ENCODE peak calls at places on chromosomes 5 and 9, in four cellular contexts. One of them, this sample, is unnamed.
A peak's percentile ranks its signal among the peaks of the same experiment; 100 is the strongest.

GRCh38 chr5:32299059-32299677 is 13.6 kb downstream of the MTMR12 start:
- DNase-seq in GM12878: no peak
- DNase-seq in stomach: no peak
- DNase-seq in Panc1: no peak
- DNase-seq in this sample: no peak

GRCh38 chr5:157080291-157080690 is 21.4 kb upstream of the HAVCR1 start:
- DNase-seq in stomach: no peak
- DNase-seq in GM12878: no peak
- DNase-seq in Panc1: no peak
- DNase-seq in this sample: no peak

GRCh38 chr5:165497707-165498106 is 1992.3 kb downstream of the MAT2B start:
- DNase-seq in GM12878: no peak
- DNase-seq in Panc1: peak; percentile 5
- DNase-seq in stomach: no peak
- DNase-seq in this sample: no peak

GRCh38 chr9:127858041-127858512 is 3.6 kb upstream of the ENG start:
- DNase-seq in stomach: no peak
- DNase-seq in Panc1: no peak
- DNase-seq in GM12878: no peak
- DNase-seq in this sample: no peak

GRCh38 chr5:112290667-112291066 is 128.4 kb downstream of the EPB41L4A start:
- DNase-seq in Panc1: no peak
- DNase-seq in GM12878: no peak
- DNase-seq in stomach: no peak
- DNase-seq in this sample: no peak

GRCh38 chr5:143021595-143021994 is 251.4 kb downstream of the ARHGAP26 start:
- DNase-seq in stomach: no peak
- DNase-seq in Panc1: no peak
- DNase-seq in GM12878: no peak
- DNase-seq in this sample: no peak

GRCh38 chr5:32683125-32683524 is 28.0 kb upstream of the NPR3 start:
- DNase-seq in stomach: no peak
- DNase-seq in Panc1: no peak
- DNase-seq in GM12878: no peak
- DNase-seq in this sample: no peak

GRCh38 chr5:89450149-89450538 is 567.2 kb upstream of the MEF2C start:
- DNase-seq in GM12878: no peak
- DNase-seq in stomach: no peak
- DNase-seq in Panc1: no peak
- DNase-seq in this sample: no peak

GRCh38 chr9:105531530-105531929 is 26.4 kb upstream of the FKTN start:
- DNase-seq in stomach: no peak
- DNase-seq in Panc1: no peak
- DNase-seq in GM12878: no peak
- DNase-seq in this sample: no peak

GRCh38 chr9:107546859-107547258 is 57.3 kb upstream of the KLF4 start:
- DNase-seq in GM12878: no peak
- DNase-seq in stomach: no peak
- DNase-seq in Panc1: no peak
- DNase-seq in this sample: no peak

GRCh38 chr9:128912270-128912853 is 8.4 kb upstream of the PHYHD1 start:
- DNase-seq in Panc1: no peak
- DNase-seq in GM12878: no peak
- DNase-seq in stomach: no peak
- DNase-seq in this sample: no peak

GRCh38 chr5:58946232-58946631 is 363.4 kb downstream of the RAB3C start:
- DNase-seq in stomach: no peak
- DNase-seq in Panc1: no peak
- DNase-seq in GM12878: no peak
- DNase-seq in this sample: no peak

GRCh38 chr5:88734191-88734640 is 148.8 kb downstream of the MEF2C start:
- DNase-seq in Panc1: no peak
- DNase-seq in GM12878: peak; percentile 96
- DNase-seq in stomach: no peak
- DNase-seq in this sample: no peak

GRCh38 chr9:119736478-119737454 is 367.5 kb upstream of the BRINP1 start:
- DNase-seq in GM12878: peak; percentile 38
- DNase-seq in stomach: no peak
- DNase-seq in Panc1: no peak
- DNase-seq in this sample: no peak

GRCh38 chr9:20478780-20479179 is 143.5 kb downstream of the MLLT3 start:
- DNase-seq in Panc1: no peak
- DNase-seq in stomach: no peak
- DNase-seq in GM12878: no peak
- DNase-seq in this sample: no peak

GRCh38 chr5:151164687-151165392 is 7.3 kb upstream of the ANXA6 start:
- DNase-seq in stomach: peak; percentile 82
- DNase-seq in GM12878: peak; percentile 83
- DNase-seq in Panc1: peak; percentile 75
- DNase-seq in this sample: peak; percentile 86
- TF ChIP-seq POLR2AphosphoS5 in stomach: no peak
- TF ChIP-seq POLR2AphosphoS5 in GM12878: no peak
- TF ChIP-seq POLR2AphosphoS5 in Panc1: no peak
- TF ChIP-seq POLR2AphosphoS5 in this sample: no peak

GRCh38 chr5:138559937-138560336 is 15.3 kb downstream of the HSPA9 start:
- DNase-seq in stomach: peak; percentile 40
- DNase-seq in Panc1: no peak
- DNase-seq in GM12878: no peak
- DNase-seq in this sample: no peak
- TF ChIP-seq POLR2AphosphoS5 in stomach: no peak
- TF ChIP-seq POLR2AphosphoS5 in Panc1: peak; percentile 51
- TF ChIP-seq POLR2AphosphoS5 in GM12878: no peak
- TF ChIP-seq POLR2AphosphoS5 in this sample: no peak

GRCh38 chr9:91809581-91810285 is 140.3 kb downstream of the ROR2 start:
- DNase-seq in stomach: no peak
- DNase-seq in Panc1: no peak
- DNase-seq in GM12878: no peak
- DNase-seq in this sample: peak; percentile 71
- TF ChIP-seq POLR2AphosphoS5 in stomach: no peak
- TF ChIP-seq POLR2AphosphoS5 in Panc1: no peak
- TF ChIP-seq POLR2AphosphoS5 in GM12878: no peak
- TF ChIP-seq POLR2AphosphoS5 in this sample: no peak

GRCh38 chr5:176837707-176838115 is 27.4 kb downstream of the UNC5A start:
- DNase-seq in Panc1: no peak
- DNase-seq in stomach: peak; percentile 82
- DNase-seq in GM12878: no peak
- DNase-seq in this sample: peak; percentile 80
- TF ChIP-seq POLR2AphosphoS5 in Panc1: no peak
- TF ChIP-seq POLR2AphosphoS5 in stomach: no peak
- TF ChIP-seq POLR2AphosphoS5 in GM12878: no peak
- TF ChIP-seq POLR2AphosphoS5 in this sample: no peak

DNA sequence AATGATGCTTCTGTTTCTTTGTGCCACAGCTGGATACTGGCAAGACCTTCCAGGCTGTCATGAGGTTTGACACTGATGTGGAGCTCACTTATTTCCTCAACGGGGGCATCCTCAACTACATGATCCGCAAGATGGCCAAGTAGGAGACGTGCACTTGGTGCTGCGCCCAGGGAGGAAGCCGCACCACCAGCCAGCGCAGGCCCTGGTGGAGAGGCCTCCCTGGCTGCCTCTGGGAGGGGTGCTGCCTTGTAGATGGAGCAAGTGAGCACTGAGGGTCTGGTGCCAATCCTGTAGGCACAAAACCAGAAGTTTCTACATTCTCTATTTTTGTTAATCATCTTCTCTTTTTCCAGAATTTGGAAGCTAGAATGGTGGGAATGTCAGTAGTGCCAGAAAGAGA is 65.5 kb downstream of the ACO1 start:
- DNase-seq in stomach: no peak
- DNase-seq in Panc1: no peak
- DNase-seq in GM12878: no peak
- DNase-seq in this sample: no peak
- TF ChIP-seq POLR2AphosphoS5 in stomach: no peak
- TF ChIP-seq POLR2AphosphoS5 in Panc1: no peak
- TF ChIP-seq POLR2AphosphoS5 in GM12878: no peak
- TF ChIP-seq POLR2AphosphoS5 in this sample: no peak

GRCh38 chr5:162768962-162769464 is 668.4 kb upstream of the CCNG1 start:
- DNase-seq in Panc1: no peak
- DNase-seq in stomach: no peak
- DNase-seq in GM12878: peak; percentile 9
- DNase-seq in this sample: no peak
- TF ChIP-seq POLR2AphosphoS5 in Panc1: no peak
- TF ChIP-seq POLR2AphosphoS5 in stomach: no peak
- TF ChIP-seq POLR2AphosphoS5 in GM12878: no peak
- TF ChIP-seq POLR2AphosphoS5 in this sample: no peak

DNA sequence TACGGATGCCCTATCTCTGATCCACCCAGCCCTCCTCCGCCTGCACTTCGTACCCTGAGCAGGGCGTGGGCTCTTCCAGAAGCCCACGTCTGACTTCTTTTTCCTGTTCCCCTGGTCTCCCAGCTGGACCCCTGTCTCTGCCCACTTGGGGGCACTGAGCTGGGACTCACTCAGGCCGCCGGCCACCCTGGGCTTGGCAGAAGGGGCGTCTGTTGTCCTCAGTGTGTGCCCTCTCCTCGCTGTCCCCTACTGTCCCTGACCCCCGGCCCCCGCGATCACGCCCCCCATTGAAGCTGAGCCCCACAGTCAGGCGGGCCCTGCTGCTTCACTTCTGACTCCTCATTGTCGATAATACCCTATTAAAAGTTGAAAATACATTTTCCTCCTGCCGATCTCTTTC is 21.9 kb upstream of the RXRA start:
- DNase-seq in GM12878: no peak
- DNase-seq in Panc1: no peak
- DNase-seq in stomach: no peak
- DNase-seq in this sample: no peak
- TF ChIP-seq POLR2AphosphoS5 in GM12878: no peak
- TF ChIP-seq POLR2AphosphoS5 in Panc1: no peak
- TF ChIP-seq POLR2AphosphoS5 in stomach: no peak
- TF ChIP-seq POLR2AphosphoS5 in this sample: no peak

GRCh38 chr5:16492398-16493175 is 27.0 kb upstream of the ZNF622 start:
- DNase-seq in GM12878: no peak
- DNase-seq in Panc1: peak; percentile 64
- DNase-seq in stomach: peak; percentile 44
- DNase-seq in this sample: peak; percentile 83
- TF ChIP-seq POLR2AphosphoS5 in GM12878: no peak
- TF ChIP-seq POLR2AphosphoS5 in Panc1: no peak
- TF ChIP-seq POLR2AphosphoS5 in stomach: no peak
- TF ChIP-seq POLR2AphosphoS5 in this sample: no peak

GRCh38 chr5:103469288-103470065 is 93.1 kb downstream of the NUDT12 start:
- DNase-seq in stomach: no peak
- DNase-seq in GM12878: no peak
- DNase-seq in Panc1: no peak
- DNase-seq in this sample: no peak

GRCh38 chr5:103473725-103474124 is 88.9 kb downstream of the NUDT12 start:
- DNase-seq in stomach: no peak
- DNase-seq in Panc1: no peak
- DNase-seq in GM12878: no peak
- DNase-seq in this sample: no peak

GRCh38 chr5:103474671-103475070 is 87.9 kb downstream of the NUDT12 start:
- DNase-seq in stomach: no peak
- DNase-seq in GM12878: no peak
- DNase-seq in Panc1: no peak
- DNase-seq in this sample: no peak

GRCh38 chr5:103475629-103476240 is 86.9 kb downstream of the NUDT12 start:
- DNase-seq in GM12878: no peak
- DNase-seq in Panc1: peak; percentile 35
- DNase-seq in stomach: no peak
- DNase-seq in this sample: no peak

GRCh38 chr5:103472820-103473219 is 89.8 kb downstream of the NUDT12 start:
- DNase-seq in Panc1: no peak
- DNase-seq in stomach: no peak
- DNase-seq in GM12878: no peak
- DNase-seq in this sample: no peak
- TF ChIP-seq POLR2AphosphoS5 in Panc1: no peak
- TF ChIP-seq POLR2AphosphoS5 in stomach: no peak
- TF ChIP-seq POLR2AphosphoS5 in GM12878: no peak
- TF ChIP-seq POLR2AphosphoS5 in this sample: no peak

This sample was measured in suprapubic skin.